ENCODE peak calls at places on chromosomes 16 and 17, in nine cellular contexts. H, Q, V, Y, G, E, R, P and C are unnamed samples.

GRCh38 chr17:47776330-47777197 is 43.5 kb downstream of the TBX21 start:
- DNase-seq in H (no peak), Q (peak), V (no peak), Y (no peak), G (no peak), E (peak), R (no peak), P (peak), C (no peak)

GRCh38 chr17:6748617-6749016 is 7.2 kb upstream of the XAF1 start:
- DNase-seq in H (no peak), Q (no peak), V (no peak), Y (no peak), G (no peak), E (no peak), R (no peak), P (no peak), C (no peak)

GRCh38 chr16:2770781-2771111 is 6.3 kb downstream of the ELOB start:
- DNase-seq in H (no peak), Q (peak), V (no peak), Y (no peak), G (no peak), E (no peak), R (no peak), P (no peak), C (no peak)

GRCh38 chr17:38693700-38694329 is 11.3 kb upstream of the MLLT6 start:
- DNase-seq in H (peak), Q (no peak), V (peak), Y (peak), G (no peak), E (peak), R (peak), P (no peak), C (peak)

GRCh38 chr17:9935408-9935807 is 30.3 kb upstream of the RCVRN start:
- DNase-seq in H (peak), Q (peak), V (no peak), Y (no peak), G (no peak), E (no peak), R (no peak), P (no peak), C (no peak)

GRCh38 chr17:50392621-50393020 is 4.7 kb downstream of the LRRC59 start:
- DNase-seq in H (no peak), Q (no peak), V (no peak), Y (no peak), G (no peak), E (peak), R (no peak), P (no peak), C (no peak)

GRCh38 chr17:39270923-39271322 is 45.2 kb upstream of the STAC2 start:
- DNase-seq in H (no peak), Q (peak), V (no peak), Y (no peak), G (no peak), E (no peak), R (no peak), P (no peak), C (no peak)

GRCh38 chr17:18185832-18186231 is 2.2 kb downstream of the ALKBH5 start:
- DNase-seq in H (no peak), Q (peak), V (no peak), Y (no peak), G (no peak), E (peak), R (no peak), P (no peak), C (no peak)

GRCh38 chr17:47792979-47793378 is 28.6 kb downstream of the OSBPL7 start:
- DNase-seq in H (no peak), Q (no peak), V (no peak), Y (no peak), G (no peak), E (no peak), R (no peak), P (no peak), C (no peak)

GRCh38 chr17:6497496-6498221 is 53.4 kb downstream of the PIMREG start:
- DNase-seq in H (no peak), Q (peak), V (no peak), Y (peak), G (no peak), E (no peak), R (no peak), P (no peak), C (peak)

GRCh38 chr17:63928172-63928666 is 3.9 kb downstream of the CD79B start:
- DNase-seq in H (no peak), Q (no peak), V (no peak), Y (no peak), G (no peak), E (no peak), R (no peak), P (no peak), C (peak)

GRCh38 chr17:57051886-57052342 is 33.1 kb upstream of the AKAP1 start:
- DNase-seq in H (no peak), Q (no peak), V (no peak), Y (peak), G (peak), E (no peak), R (no peak), P (no peak), C (no peak)

GRCh38 chr17:39244016-39244599 is 18.4 kb upstream of the STAC2 start:
- DNase-seq in H (no peak), Q (peak), V (no peak), Y (peak), G (no peak), E (no peak), R (no peak), P (no peak), C (no peak)

GRCh38 chr17:74599531-74599939 is 7.5 kb upstream of the CD300LD start:
- DNase-seq in H (peak), Q (peak), V (no peak), Y (no peak), G (no peak), E (peak), R (no peak), P (no peak), C (no peak)

GRCh38 chr16:73268311-73268997 is 220.5 kb upstream of the ZFHX3 start:
- DNase-seq in H (no peak), Q (no peak), V (no peak), Y (no peak), G (peak), E (no peak), R (peak), P (no peak), C (no peak)

GRCh38 chr17:38908676-38909181 is 16.7 kb upstream of the LASP1NB start:
- DNase-seq in H (peak), Q (no peak), V (peak), Y (peak), G (no peak), E (no peak), R (peak), P (no peak), C (peak)

GRCh38 chr17:80981062-80981902 is 10.4 kb upstream of the CHMP6 start:
- DNase-seq in H (no peak), Q (no peak), V (no peak), Y (no peak), G (no peak), E (no peak), R (no peak), P (no peak), C (no peak)

GRCh38 chr17:17354560-17355357 is 51.6 kb downstream of the NT5M start:
- DNase-seq in H (peak), Q (peak), V (peak), Y (peak), G (peak), E (peak), R (peak), P (peak), C (peak)

GRCh38 chr16:58010886-58011285 is 9.7 kb downstream of the USB1 start:
- DNase-seq in H (no peak), Q (no peak), V (no peak), Y (no peak), G (no peak), E (no peak), R (no peak), P (no peak), C (no peak)

GRCh38 chr16:24972608-24973220 is 42.5 kb downstream of the ARHGAP17 start:
- DNase-seq in H (no peak), Q (peak), V (no peak), Y (no peak), G (no peak), E (no peak), R (no peak), P (no peak), C (no peak)

GRCh38 chr17:19652595-19652994 is 4.0 kb downstream of the ALDH3A2 start:
- DNase-seq in H (no peak), Q (no peak), V (no peak), Y (no peak), G (no peak), E (no peak), R (no peak), P (no peak), C (no peak)

GRCh38 chr16:11235703-11235991 is 20.4 kb downstream of the SOCS1 start:
- DNase-seq in H (no peak), Q (no peak), V (no peak), Y (no peak), G (no peak), E (peak), R (no peak), P (no peak), C (no peak)

GRCh38 chr17:75325827-75326586 is 36.8 kb upstream of the SLC25A19 start:
- DNase-seq in H (no peak), Q (peak), V (no peak), Y (no peak), G (no peak), E (no peak), R (no peak), P (no peak), C (no peak)

GRCh38 chr16:61237804-61238485 is 798.3 kb downstream of the CDH8 start:
- DNase-seq in H (no peak), Q (no peak), V (no peak), Y (no peak), G (no peak), E (no peak), R (no peak), P (no peak), C (no peak)

GRCh38 chr17:73268582-73269328 is 7.1 kb upstream of the CPSF4L start:
- DNase-seq in H (no peak), Q (peak), V (no peak), Y (no peak), G (no peak), E (peak), R (no peak), P (no peak), C (no peak)

GRCh38 chr16:50610331-50611262 is 62.4 kb downstream of the NKD1 start:
- DNase-seq in H (no peak), Q (no peak), V (no peak), Y (no peak), G (no peak), E (no peak), R (no peak), P (no peak), C (no peak)

GRCh38 chr17:330993-331701 is 21.5 kb downstream of the RPH3AL start:
- DNase-seq in H (peak), Q (no peak), V (peak), Y (peak), G (peak), E (peak), R (peak), P (no peak), C (peak)

GRCh38 chr17:73342549-73343167 is 30.9 kb upstream of the CDC42EP4 start:
- DNase-seq in H (no peak), Q (peak), V (no peak), Y (no peak), G (no peak), E (no peak), R (no peak), P (no peak), C (no peak)

GRCh38 chr17:42518046-42518754 is 17.8 kb upstream of the NAGLU start:
- DNase-seq in H (peak), Q (peak), V (peak), Y (peak), G (peak), E (peak), R (peak), P (no peak), C (peak)

GRCh38 chr16:73396556-73396955 is 348.6 kb upstream of the ZFHX3 start:
- DNase-seq in H (no peak), Q (peak), V (no peak), Y (no peak), G (no peak), E (no peak), R (no peak), P (no peak), C (no peak)

GRCh38 chr16:47234-47633 is 6.2 kb downstream of the POLR3K start:
- DNase-seq in H (no peak), Q (no peak), V (no peak), Y (no peak), G (no peak), E (no peak), R (no peak), P (no peak), C (no peak)

GRCh38 chr17:9121186-9121820 is 100.0 kb downstream of the NTN1 start:
- DNase-seq in H (no peak), Q (peak), V (no peak), Y (peak), G (no peak), E (no peak), R (no peak), P (no peak), C (no peak)

GRCh38 chr17:6061290-6061689 is 8.9 kb upstream of the WSCD1 start:
- DNase-seq in H (no peak), Q (no peak), V (no peak), Y (no peak), G (no peak), E (no peak), R (no peak), P (no peak), C (peak)

GRCh38 chr17:46823657-46824056 is 5.2 kb upstream of the WNT3 start:
- DNase-seq in H (peak), Q (no peak), V (no peak), Y (no peak), G (no peak), E (no peak), R (no peak), P (no peak), C (no peak)